ENCODE peak calls at places on chromosomes 2 and 18, in nine cellular contexts. B, K, G, Y, L, V, T, O and A are unnamed samples.

GRCh38 chr2:16635796-16636699 is 29.6 kb downstream of the CYRIA start:
- DNase-seq in G (no peak), T (no peak), O (no peak), V (no peak), Y (no peak), K (no peak), L (no peak), B (peak; percentile 52), A (no peak)

GRCh38 chr18:79801217-79801616 is 3.5 kb downstream of the KCNG2 start:
- DNase-seq in V (no peak), G (no peak), B (no peak), L (no peak), Y (no peak), K (no peak), T (no peak), O (no peak), A (no peak)

GRCh38 chr2:121598087-121598486 is 51.2 kb downstream of the CLASP1 start:
- DNase-seq in Y (peak; percentile 89), G (no peak), K (no peak), V (no peak), T (no peak), B (no peak), O (peak; percentile 42), L (no peak), A (no peak)

GRCh38 chr2:30566675-30567074 is 119.6 kb downstream of the LCLAT1 start:
- DNase-seq in K (no peak), G (no peak), Y (no peak), L (no peak), T (no peak), O (no peak), B (no peak), V (no peak), A (no peak)

GRCh38 chr2:28681216-28681981 is 70.2 kb upstream of the PPP1CB start:
- DNase-seq in O (peak; percentile 79), L (no peak), K (no peak), B (peak; percentile 53), T (no peak), Y (no peak), V (no peak), G (no peak), A (no peak)

GRCh38 chr2:241274127-241274526 is 41.3 kb downstream of the HDLBP start:
- DNase-seq in T (no peak), K (no peak), G (no peak), L (no peak), O (no peak), Y (no peak), V (no peak), B (no peak), A (no peak)

GRCh38 chr2:80326214-80326613 is 21.7 kb upstream of the LRRTM1 start:
- DNase-seq in T (no peak), O (peak; percentile 43), G (no peak), B (no peak), L (peak; percentile 46), K (peak; percentile 20), V (no peak), Y (peak; percentile 18), A (no peak)

GRCh38 chr18:74831571-74832250 is 234.0 kb downstream of the ZNF407 start:
- DNase-seq in B (no peak), L (no peak), T (no peak), V (no peak), G (no peak), K (peak; percentile 1), Y (no peak), O (peak; percentile 74), A (no peak)

GRCh38 chr2:126664639-126665038 is 8.7 kb downstream of the GYPC start:
- DNase-seq in G (no peak), B (no peak), K (no peak), V (no peak), T (no peak), Y (no peak), L (no peak), O (no peak), A (no peak)

GRCh38 chr2:38218583-38218982 is 142.6 kb upstream of the CYP1B1 start:
- DNase-seq in L (no peak), V (no peak), B (no peak), O (no peak), T (no peak), K (no peak), G (no peak), Y (no peak), A (no peak)

GRCh38 chr18:20971886-20972267 is 139.7 kb downstream of the ROCK1 start:
- DNase-seq in K (no peak), B (no peak), L (peak; percentile 6), V (no peak), G (no peak), O (peak; percentile 26), Y (peak; percentile 23), T (no peak), A (peak; percentile 18)

GRCh38 chr2:231332872-231333500 is 62.5 kb upstream of the B3GNT7 start:
- DNase-seq in T (no peak), B (no peak), G (no peak), L (no peak), V (no peak), Y (no peak), O (peak; percentile 65), K (no peak), A (no peak)

GRCh38 chr2:27885246-27885645 is 4.9 kb downstream of the RBKS start:
- DNase-seq in G (no peak), B (no peak), O (peak; percentile 38), L (no peak), K (no peak), T (no peak), Y (no peak), V (no peak), A (no peak)

GRCh38 chr18:55833543-55833942 is 245.6 kb upstream of the TCF4 start:
- DNase-seq in L (no peak), B (no peak), O (peak; percentile 100), V (no peak), T (peak; percentile 85), K (no peak), Y (no peak), G (peak; percentile 85), A (peak; percentile 87)

GRCh38 chr2:17208511-17208910 is 309.7 kb downstream of the RAD51AP2 start:
- DNase-seq in G (no peak), Y (peak; percentile 58), B (no peak), V (no peak), K (no peak), T (no peak), L (no peak), O (peak; percentile 50), A (no peak)

GRCh38 chr2:168560817-168561485 is 104.9 kb downstream of the CERS6 start:
- DNase-seq in Y (no peak), G (no peak), K (no peak), T (no peak), L (no peak), O (peak; percentile 44), V (no peak), B (no peak), A (no peak)